ENCODE peak calls at places on chromosomes 6 and 20, in six cellular contexts. N is PC-3, R is fibroblast of lung, Y is tibial nerve, A is left lung, E is left ventricle myocardium inferior. Q is an unnamed sample.

GRCh38 chr6:168641455-168641854 is 200.5 kb downstream of the SMOC2 start:
- DNase-seq in N (no peak), Y (no peak), R (no peak), E (no peak), A (no peak), Q (no peak)

GRCh38 chr6:116779569-116780164 is 14.1 kb upstream of the FAM162B start:
- DNase-seq in N (peak; percentile 67), Y (no peak), A (no peak), E (no peak), R (peak; percentile 21), Q (no peak)

GRCh38 chr20:24469116-24470030 is at the start of gene SYNDIG1:
- DNase-seq in N (no peak), A (peak; percentile 76), E (peak; percentile 35), R (peak; percentile 19), Y (no peak), Q (no peak)

GRCh38 chr6:154931741-154932424 is 63.2 kb upstream of the TIAM2 start:
- DNase-seq in N (peak; percentile 5), A (no peak), Y (no peak), E (no peak), R (peak; percentile 53), Q (no peak)

GRCh38 chr20:25398363-25399037 is 7.9 kb upstream of the ABHD12 start:
- DNase-seq in R (no peak), N (no peak), A (no peak), Y (no peak), E (no peak), Q (no peak)

GRCh38 chr6:166341915-166342292 is 441 bp downstream of the SFT2D1 start:
- DNase-seq in R (peak; percentile 23), Y (no peak), N (no peak), A (no peak), E (no peak), Q (peak; percentile 32)

GRCh38 chr6:148249160-148249559 is 93.5 kb upstream of the SASH1 start:
- DNase-seq in E (no peak), N (no peak), R (no peak), A (no peak), Y (no peak), Q (no peak)

GRCh38 chr6:53651764-53652401 is 13.7 kb downstream of the KLHL31 start:
- DNase-seq in R (peak; percentile 64), N (peak; percentile 93), E (peak; percentile 53), Y (peak; percentile 23), A (peak; percentile 94), Q (peak; percentile 79)

GRCh38 chr6:132133734-132134490 is 182.7 kb upstream of the CCN2 start:
- DNase-seq in A (no peak), N (no peak), Y (peak; percentile 52), R (peak; percentile 54), E (no peak), Q (no peak)

GRCh38 chr6:119022796-119023195 is 55.7 kb downstream of the FAM184A start:
- DNase-seq in A (no peak), R (no peak), Y (no peak), N (no peak), E (no peak), Q (no peak)

GRCh38 chr6:87494761-87495422 is 22.1 kb downstream of the SLC35A1 start:
- DNase-seq in N (no peak), E (no peak), Y (no peak), A (no peak), R (no peak), Q (no peak)

GRCh38 chr6:149534742-149535141 is 11.1 kb downstream of the PPIL4 start:
- DNase-seq in E (no peak), A (no peak), N (no peak), Y (no peak), R (no peak), Q (no peak)

GRCh38 chr6:127608554-127609270 is 31.7 kb downstream of the C6orf58 start:
- DNase-seq in E (no peak), R (no peak), Y (no peak), A (no peak), N (peak; percentile 46), Q (no peak)

GRCh38 chr6:73471686-73472290 is 10.3 kb downstream of the MTO1 start:
- DNase-seq in Y (no peak), R (no peak), N (no peak), A (no peak), E (no peak), Q (no peak)

GRCh38 chr6:113350521-113350920 is 506.6 kb upstream of the MARCKS start:
- DNase-seq in R (peak; percentile 46), Y (no peak), N (no peak), E (no peak), A (no peak), Q (no peak)

GRCh38 chr6:52507557-52508260 is 69.2 kb downstream of the TRAM2 start:
- DNase-seq in E (no peak), R (peak; percentile 76), N (peak; percentile 35), Y (peak; percentile 69), A (no peak), Q (no peak)

GRCh38 chr6:147434508-147434907 is 74.0 kb upstream of the SAMD5 start:
- DNase-seq in A (no peak), N (no peak), E (no peak), Y (no peak), R (peak; percentile 41), Q (no peak)

GRCh38 chr20:48157970-48158369 is 372.7 kb upstream of the SULF2 start:
- DNase-seq in E (no peak), A (no peak), R (peak; percentile 62), Y (peak; percentile 62), N (peak; percentile 47), Q (no peak)

GRCh38 chr6:87237804-87238203 is 82.4 kb downstream of the ZNF292 start:
- DNase-seq in A (no peak), N (peak; percentile 29), R (peak; percentile 28), Y (no peak), E (no peak), Q (peak; percentile 33)

GRCh38 chr20:50286174-50286511 is 95.5 kb downstream of the CEBPB start:
- DNase-seq in R (no peak), Y (no peak), A (no peak), N (no peak), E (no peak), Q (no peak)

GRCh38 chr6:137001287-137001976 is 43.3 kb downstream of the IL20RA start:
- DNase-seq in E (no peak), A (no peak), R (peak; percentile 35), N (peak; percentile 84), Y (no peak), Q (no peak)

GRCh38 chr6:154487367-154488275 is 22.9 kb downstream of the CNKSR3 start:
- DNase-seq in Y (no peak), N (no peak), A (no peak), R (peak; percentile 51), E (no peak), Q (no peak)

GRCh38 chr6:42281016-42281533 is 63.4 kb upstream of the MRPS10 start:
- DNase-seq in A (no peak), E (no peak), N (no peak), Y (no peak), R (no peak), Q (no peak)

GRCh38 chr6:53647437-53648094 is 18.0 kb downstream of the KLHL31 start:
- DNase-seq in E (no peak), N (peak; percentile 44), A (no peak), Y (no peak), R (peak; percentile 27), Q (peak; percentile 56)

GRCh38 chr6:142848969-142849368 is 96.0 kb downstream of the HIVEP2 start:
- DNase-seq in E (no peak), R (no peak), A (no peak), N (no peak), Y (no peak), Q (no peak)

GRCh38 chr6:142846459-142846831 is 98.5 kb downstream of the HIVEP2 start:
- DNase-seq in R (peak; percentile 70), Y (no peak), A (no peak), E (no peak), N (peak; percentile 32), Q (peak; percentile 71)

GRCh38 chr6:142845624-142846458 is 99.1 kb downstream of the HIVEP2 start:
- DNase-seq in E (peak; percentile 92), N (peak; percentile 80), A (peak; percentile 90), Y (peak; percentile 64), R (peak; percentile 86), Q (peak; percentile 59)

GRCh38 chr6:142846883-142847287 is 98.1 kb downstream of the HIVEP2 start:
- DNase-seq in R (peak; percentile 93), E (no peak), Y (no peak), N (peak; percentile 74), A (no peak), Q (no peak)

DNA sequence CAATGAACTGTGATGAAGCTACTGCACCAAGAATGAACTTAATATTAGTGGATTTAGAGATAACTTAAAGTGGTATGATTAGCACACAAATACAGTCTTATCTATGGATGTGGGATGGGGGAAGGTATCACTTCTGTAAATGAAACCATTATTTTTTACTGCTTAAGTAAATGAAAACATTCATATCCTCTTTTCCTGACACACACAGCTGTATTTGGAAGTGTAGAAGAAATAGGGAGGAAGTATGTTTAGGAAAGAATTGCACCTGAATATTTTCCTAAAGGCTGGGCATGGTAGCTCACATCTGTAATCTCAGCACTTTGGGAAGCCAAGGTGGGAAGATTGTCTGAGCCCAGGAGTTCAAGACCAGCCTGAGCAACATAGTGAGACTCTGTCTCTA is 96.8 kb downstream of the HIVEP2 start:
- DNase-seq in E (no peak), N (no peak), Y (no peak), A (no peak), R (no peak), Q (no peak)
- H3K27ac ChIP-seq in E (peak overlapping the region; percentile 95), N (peak overlapping the region; percentile 98), Y (no peak overlapping the region), A (no peak overlapping the region), R (no peak overlapping the region), Q (peak overlapping the region; percentile 83)

GRCh38 chr6:4036581-4036980 is 42.4 kb downstream of the FAM217A start:
- DNase-seq in N (no peak), Y (no peak), R (no peak), E (no peak), A (no peak), Q (no peak)
- H3K36me3 ChIP-seq in N (peaks cover 62% of the 10 kb centered on the region), Y (peaks cover 11% of the 10 kb centered on the region), R (peaks cover 2% of the 10 kb centered on the region), E (peaks cover 60% of the 10 kb centered on the region), A (no peaks in the 10 kb centered on the region), Q (peaks cover 53% of the 10 kb centered on the region)

GRCh38 chr6:57177545-57178225 is 5.6 kb downstream of the BAG2 start:
- DNase-seq in N (no peak), Y (peak; percentile 68), A (no peak), R (no peak), E (peak; percentile 36), Q (no peak)
- H3K27ac ChIP-seq in N (no peak overlapping the region), Y (peak overlapping the region; percentile 37), A (peak overlapping the region; percentile 72), R (no peak overlapping the region), E (peak overlapping the region; percentile 84), Q (no peak overlapping the region)

DNA sequence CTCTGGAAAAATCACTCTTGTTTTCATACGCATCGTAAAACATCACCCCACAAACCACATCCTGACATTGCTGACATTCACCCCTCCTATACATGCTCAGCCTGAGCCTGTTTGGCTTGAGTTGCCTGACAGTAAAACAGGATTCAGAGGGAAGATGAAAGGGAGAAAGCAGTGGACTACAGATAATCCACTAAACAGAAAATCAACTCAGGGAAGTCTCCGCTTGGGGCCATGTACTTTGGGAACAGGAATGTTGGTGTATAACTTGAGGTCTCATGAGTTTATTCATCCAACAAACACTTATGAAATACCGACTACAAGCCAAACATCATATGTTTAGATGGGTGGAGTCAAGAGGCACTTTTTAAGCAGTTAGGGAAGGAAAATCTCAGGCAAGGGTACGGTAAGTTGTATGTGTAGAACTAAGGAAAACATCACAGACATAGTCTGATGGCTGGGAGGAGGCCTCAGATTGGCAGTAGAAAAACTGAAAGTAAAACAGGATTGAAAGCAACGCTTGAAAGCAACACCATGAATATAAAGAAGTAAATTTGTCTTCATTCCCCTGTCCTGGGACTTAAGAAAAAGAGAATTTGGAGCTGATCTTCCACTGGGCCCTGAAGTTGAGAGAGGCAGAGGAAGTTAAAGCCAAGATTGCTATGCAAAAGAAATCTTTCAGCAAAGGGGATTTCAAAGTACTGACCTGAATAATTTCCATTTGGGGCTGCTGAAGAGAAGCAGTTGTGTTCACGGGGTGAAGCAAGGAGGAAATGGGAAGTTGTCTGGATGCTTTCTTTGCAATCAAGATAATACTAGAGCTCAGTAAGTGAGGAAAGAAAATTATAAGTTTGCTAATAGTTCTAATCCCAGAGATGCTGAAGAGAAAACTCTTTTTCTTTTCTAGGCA is 28.8 kb downstream of the PDE7B start:
- DNase-seq in R (peak; percentile 79), E (no peak), A (no peak), Y (no peak), N (peak; percentile 60), Q (peak; percentile 71)
- H3K36me3 ChIP-seq in R (no peaks in the 10 kb centered on the region), E (no peaks in the 10 kb centered on the region), A (no peaks in the 10 kb centered on the region), Y (no peaks in the 10 kb centered on the region), N (no peaks in the 10 kb centered on the region), Q (no peaks in the 10 kb centered on the region)